ENCODE peak calls at places on chromosomes 16 and 17, in six cellular contexts. F, I, S, Q, A and C are unnamed samples.

GRCh38 chr17:55420067-55420775 is 1.4 kb downstream of the MMD start:
- DNase-seq in F (no peak), I (no peak), S (no peak), Q (no peak), A (no peak), C (no peak)

GRCh38 chr17:81583589-81584337 is 31.6 kb upstream of the FAAP100 start:
- DNase-seq in F (no peak), I (no peak), S (no peak), Q (no peak), A (peak), C (no peak)

GRCh38 chr17:39744836-39745215 is 7.1 kb downstream of the GRB7 start:
- DNase-seq in F (no peak), I (no peak), S (no peak), Q (no peak), A (no peak), C (no peak)

GRCh38 chr16:23673971-23674614 is 4.6 kb upstream of the PLK1 start:
- DNase-seq in F (no peak), I (no peak), S (no peak), Q (no peak), A (peak), C (no peak)

GRCh38 chr17:42283241-42284019 is 4.9 kb upstream of the STAT5A start:
- DNase-seq in F (no peak), I (no peak), S (peak), Q (no peak), A (no peak), C (no peak)

GRCh38 chr16:22670551-22670970 is 143.4 kb upstream of the HS3ST2 start:
- DNase-seq in F (peak), I (no peak), S (peak), Q (peak), A (peak), C (peak)

GRCh38 chr17:28385037-28385797 is 13.7 kb downstream of the SARM1 start:
- DNase-seq in F (no peak), I (no peak), S (no peak), Q (no peak), A (no peak), C (no peak)

GRCh38 chr16:19589771-19590302 is 34.3 kb downstream of the VPS35L start:
- DNase-seq in F (no peak), I (no peak), S (no peak), Q (no peak), A (peak), C (no peak)

GRCh38 chr17:29977836-29978235 is 36.4 kb downstream of the EFCAB5 start:
- DNase-seq in F (no peak), I (no peak), S (no peak), Q (no peak), A (no peak), C (no peak)

GRCh38 chr16:12225816-12226480 is 249.4 kb downstream of the SNX29 start:
- DNase-seq in F (no peak), I (no peak), S (no peak), Q (no peak), A (no peak), C (no peak)

GRCh38 chr17:76547183-76547641 is 7.4 kb downstream of the PRCD start:
- DNase-seq in F (peak), I (no peak), S (peak), Q (no peak), A (peak), C (no peak)

GRCh38 chr17:35094902-35095301 is 24.8 kb downstream of the RAD51D start:
- DNase-seq in F (no peak), I (no peak), S (no peak), Q (peak), A (peak), C (no peak)

GRCh38 chr16:53372942-53373871 is 61.1 kb upstream of the RBL2 start:
- DNase-seq in F (peak), I (no peak), S (peak), Q (peak), A (no peak), C (peak)

GRCh38 chr16:88810166-88810867 is 1.4 kb downstream of the APRT start:
- DNase-seq in F (no peak), I (no peak), S (no peak), Q (no peak), A (no peak), C (no peak)

GRCh38 chr17:58049533-58049932 is 33.7 kb upstream of the DYNLL2 start:
- DNase-seq in F (no peak), I (no peak), S (no peak), Q (no peak), A (no peak), C (no peak)

GRCh38 chr17:28751600-28752366 is 8.0 kb downstream of the TRAF4 start:
- DNase-seq in F (no peak), I (no peak), S (no peak), Q (no peak), A (no peak), C (no peak)

GRCh38 chr17:40517286-40517662 is 15.9 kb upstream of the TNS4 start:
- DNase-seq in F (no peak), I (no peak), S (no peak), Q (no peak), A (no peak), C (no peak)

GRCh38 chr17:58156839-58157803 is 8.9 kb downstream of the OR4D1 start:
- DNase-seq in F (peak), I (no peak), S (peak), Q (no peak), A (no peak), C (no peak)

GRCh38 chr16:56848955-56849689 is 15.9 kb upstream of the SLC12A3 start:
- DNase-seq in F (no peak), I (no peak), S (no peak), Q (no peak), A (peak), C (no peak)

GRCh38 chr16:68360971-68361370 is 50.2 kb downstream of the PRMT7 start:
- DNase-seq in F (no peak), I (no peak), S (no peak), Q (no peak), A (no peak), C (no peak)

GRCh38 chr17:81228834-81229665 is 6.3 kb upstream of the CEP131 start:
- DNase-seq in F (no peak), I (no peak), S (no peak), Q (no peak), A (no peak), C (no peak)

GRCh38 chr17:81399481-81400153 is 4.4 kb downstream of the BAHCC1 start:
- DNase-seq in F (peak), I (no peak), S (peak), Q (no peak), A (no peak), C (no peak)

GRCh38 chr17:16987830-16988601 is 16.1 kb upstream of the TNFRSF13B start:
- DNase-seq in F (peak), I (peak), S (no peak), Q (no peak), A (no peak), C (no peak)

GRCh38 chr16:24419709-24420108 is 119.7 kb upstream of the RBBP6 start:
- DNase-seq in F (no peak), I (peak), S (no peak), Q (no peak), A (no peak), C (no peak)

GRCh38 chr17:70295329-70295728 is 126.0 kb downstream of the KCNJ2 start:
- DNase-seq in F (no peak), I (no peak), S (no peak), Q (no peak), A (no peak), C (no peak)

GRCh38 chr17:15007001-15007400 is 258.1 kb downstream of the PMP22 start:
- DNase-seq in F (no peak), I (no peak), S (no peak), Q (no peak), A (no peak), C (no peak)

GRCh38 chr17:31919802-31920525 is 16.8 kb upstream of the SUZ12 start:
- DNase-seq in F (no peak), I (no peak), S (no peak), Q (no peak), A (peak), C (no peak)

GRCh38 chr17:72143245-72143644 is 22.4 kb downstream of the SOX9 start:
- DNase-seq in F (no peak), I (no peak), S (no peak), Q (no peak), A (peak), C (no peak)

GRCh38 chr17:48486557-48486956 is 44.3 kb downstream of the HOXB1 start:
- DNase-seq in F (peak), I (no peak), S (no peak), Q (peak), A (no peak), C (no peak)

GRCh38 chr16:51982715-51983680 is 563.9 kb downstream of the TOX3 start:
- DNase-seq in F (peak), I (no peak), S (peak), Q (peak), A (peak), C (peak)

GRCh38 chr17:6163632-6164319 is 93.6 kb downstream of the WSCD1 start:
- DNase-seq in F (no peak), I (no peak), S (no peak), Q (no peak), A (no peak), C (no peak)

GRCh38 chr16:30951193-30951592 is 2.3 kb downstream of the ORAI3 start:
- DNase-seq in F (no peak), I (no peak), S (no peak), Q (no peak), A (no peak), C (no peak)

GRCh38 chr16:30953511-30954124 is 3.9 kb upstream of the SETD1A start:
- DNase-seq in F (no peak), I (no peak), S (peak), Q (peak), A (peak), C (peak)

GRCh38 chr16:30950516-30951073 is 1.7 kb downstream of the ORAI3 start:
- DNase-seq in F (no peak), I (no peak), S (no peak), Q (no peak), A (no peak), C (no peak)

GRCh38 chr16:30953111-30953510 is 4.2 kb downstream of the ORAI3 start:
- DNase-seq in F (no peak), I (no peak), S (no peak), Q (no peak), A (no peak), C (no peak)

DNA sequence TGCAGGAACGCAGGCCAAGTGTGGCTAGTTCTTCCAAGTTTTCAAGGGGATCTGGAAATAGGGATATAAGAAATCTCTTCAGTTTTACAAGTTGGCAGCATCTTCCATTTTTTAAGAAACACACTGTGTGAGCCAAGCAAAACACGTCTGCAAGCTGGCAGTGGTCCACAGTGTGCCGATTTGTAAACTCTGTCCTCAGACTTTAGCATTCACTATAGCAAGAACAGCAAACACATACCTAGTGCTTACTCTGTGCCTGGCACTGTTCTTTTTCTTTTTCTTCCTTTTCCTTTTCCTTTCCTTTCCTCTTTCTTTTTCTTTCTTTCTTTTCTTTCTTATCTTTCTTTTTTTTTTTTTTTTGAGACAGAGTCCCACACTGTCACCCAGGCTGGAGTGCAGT is 2.9 kb downstream of the ORAI3 start:
- DNase-seq in F (no peak), I (no peak), S (no peak), Q (no peak), A (no peak), C (no peak)
- TF ChIP-seq YY1 in F (no peak), I (no peak), S (no peak), Q (no peak), A (no peak), C (no peak)

GRCh38 chr16:84339766-84340165 is 28.6 kb upstream of the ATP2C2 start:
- DNase-seq in F (no peak), I (no peak), S (no peak), Q (no peak), A (no peak), C (no peak)
- TF ChIP-seq SIN3A in F (no peak), I (no peak), S (no peak), Q (no peak), A (no peak), C (no peak)

GRCh38 chr17:78144146-78144719 is 2.0 kb upstream of the C17orf99 start:
- DNase-seq in F (no peak), I (no peak), S (peak), Q (no peak), A (no peak), C (no peak)
- TF ChIP-seq YY1 in F (no peak), I (no peak), S (no peak), Q (no peak), A (no peak), C (no peak)

GRCh38 chr16:86343111-86343642 is 167.2 kb upstream of the FOXF1 start:
- DNase-seq in F (no peak), I (no peak), S (peak), Q (no peak), A (no peak), C (no peak)
- TF ChIP-seq SIN3A in F (no peak), I (no peak), S (no peak), Q (no peak), A (no peak), C (no peak)

DNA sequence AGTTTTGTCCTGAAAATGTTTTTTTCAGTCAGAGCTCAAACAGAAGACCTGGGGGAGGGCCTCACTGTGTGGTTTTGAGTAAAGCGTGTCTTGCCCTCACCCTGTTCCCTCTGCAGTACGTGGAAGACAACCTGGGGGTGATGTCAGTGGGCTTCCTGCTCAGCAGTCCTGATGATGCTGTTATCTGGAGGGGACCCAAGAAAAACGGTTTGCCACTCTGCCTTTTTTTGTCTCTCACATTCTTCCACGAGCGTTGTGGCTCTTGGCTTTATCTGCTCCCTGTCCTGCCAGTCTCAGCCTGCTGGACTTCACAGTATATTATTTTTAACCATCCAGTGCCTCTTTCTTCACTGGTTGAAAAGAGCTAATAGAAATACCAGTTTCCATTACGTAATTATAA is 12.9 kb downstream of the NUBP1 start:
- DNase-seq in F (no peak), I (no peak), S (no peak), Q (no peak), A (no peak), C (no peak)
- TF ChIP-seq YY1 in F (no peak), I (no peak), S (no peak), Q (no peak), A (no peak), C (no peak)